ENCODE peak calls at places on chromosomes 12 and 14, in ten cellular contexts. N is OCI-LY7, M is IMR-90, H is upper lobe of right lung, X is AG04450, R is psoas muscle, C is brain microvascular endothelial cell, S is neuronal stem cell, Z is neural progenitor cell, D is endothelial cell of umbilical vein. K is an unnamed sample.

GRCh38 chr14:103748539-103748867 is 32.9 kb downstream of the ZFYVE21 start:
- DNase-seq in N (peak), M (no peak), H (no peak), X (no peak), R (no peak), C (no peak), S (no peak), Z (no peak), D (no peak), K (no peak)

GRCh38 chr14:102046337-102047278 is 40.2 kb downstream of the HSP90AA1 start:
- DNase-seq in N (peak), M (peak), H (peak), X (no peak), R (peak), C (no peak), S (peak), Z (peak), D (peak), K (peak)

GRCh38 chr12:117048585-117048904 is 50.7 kb downstream of the TESC start:
- DNase-seq in N (no peak), M (no peak), H (no peak), X (no peak), R (no peak), C (no peak), S (no peak), Z (no peak), D (no peak), K (no peak)

GRCh38 chr14:22829661-22830328 is at the start of gene MRPL52:
- DNase-seq in N (peak), M (peak), H (peak), X (peak), R (peak), C (peak), S (no peak), Z (peak), D (peak), K (peak)

GRCh38 chr12:56333679-56334489 is at the start of gene PAN2:
- DNase-seq in N (peak), M (peak), H (peak), X (peak), R (peak), C (peak), S (peak), Z (peak), D (peak), K (peak)

GRCh38 chr14:56491299-56492285 is 88.0 kb upstream of the TMEM260 start:
- DNase-seq in N (peak), M (peak), H (no peak), X (peak), R (no peak), C (peak), S (peak), Z (peak), D (peak), K (peak)

GRCh38 chr12:7376196-7376595 is 67.8 kb downstream of the CD163L1 start:
- DNase-seq in N (no peak), M (peak), H (no peak), X (peak), R (no peak), C (peak), S (no peak), Z (no peak), D (peak), K (no peak)

GRCh38 chr12:1794440-1795090 is 25.8 kb upstream of the LRTM2 start:
- DNase-seq in N (no peak), M (no peak), H (no peak), X (no peak), R (peak), C (no peak), S (no peak), Z (no peak), D (no peak), K (no peak)

GRCh38 chr12:79086546-79086945 is 222.0 kb downstream of the SYT1 start:
- DNase-seq in N (no peak), M (no peak), H (no peak), X (no peak), R (no peak), C (no peak), S (no peak), Z (no peak), D (no peak), K (no peak)

GRCh38 chr14:52599974-52600373 is 47.3 kb downstream of the GPR137C start:
- DNase-seq in N (no peak), M (no peak), H (no peak), X (no peak), R (no peak), C (no peak), S (no peak), Z (no peak), D (no peak), K (no peak)

DNA sequence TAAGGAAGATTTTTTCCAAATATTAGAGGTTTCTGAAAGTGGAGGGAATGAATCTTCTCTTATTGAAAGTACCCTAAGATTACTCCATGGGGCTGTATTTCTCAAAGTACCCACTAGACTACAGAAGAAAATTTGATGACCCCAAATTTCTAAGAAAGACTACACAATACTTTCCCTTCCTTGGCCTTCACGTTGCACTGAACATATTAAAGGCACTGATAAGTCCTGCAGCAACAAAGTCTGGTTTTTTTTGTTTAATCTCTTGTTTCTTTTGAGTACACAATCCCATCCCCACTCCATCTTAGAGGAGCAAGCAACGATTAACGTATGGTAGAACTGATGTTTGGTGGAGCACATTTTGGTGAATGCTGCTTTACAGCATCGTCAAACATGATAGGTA is 70.1 kb downstream of the SRRM4 start:
- DNase-seq in N (no peak), M (no peak), H (no peak), X (no peak), R (no peak), C (no peak), S (no peak), Z (no peak), D (no peak), K (no peak)
- H3K27ac ChIP-seq in N (no peak), M (no peak), H (no peak), X (no peak), R (no peak), C (no peak), S (no peak), Z (no peak), D (no peak), K (no peak)

DNA sequence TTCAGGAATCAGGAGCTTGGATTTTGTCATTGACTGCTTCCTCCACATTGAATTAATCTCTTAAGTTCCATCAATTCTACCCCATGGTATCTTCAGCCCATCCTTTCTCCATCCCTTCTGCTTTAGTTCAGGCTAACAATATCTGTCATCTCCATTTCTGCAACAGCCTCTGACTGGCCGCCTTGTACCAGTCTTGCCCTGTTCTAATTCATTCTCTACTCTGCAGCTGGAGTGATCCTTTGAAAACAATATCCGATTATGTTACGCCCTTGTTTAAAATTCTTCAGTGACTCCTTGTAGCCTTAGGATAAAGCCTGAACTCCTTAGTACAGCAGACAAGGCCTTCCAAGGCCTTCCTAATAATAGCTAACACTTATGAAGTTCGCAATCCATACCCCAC is 170.2 kb downstream of the ETV6 start:
- DNase-seq in N (no peak), M (no peak), H (no peak), X (no peak), R (no peak), C (no peak), S (no peak), Z (no peak), D (no peak), K (no peak)
- H3K27ac ChIP-seq in N (no peak), M (no peak), H (no peak), X (no peak), R (no peak), C (no peak), S (no peak), Z (no peak), D (no peak), K (no peak)

DNA sequence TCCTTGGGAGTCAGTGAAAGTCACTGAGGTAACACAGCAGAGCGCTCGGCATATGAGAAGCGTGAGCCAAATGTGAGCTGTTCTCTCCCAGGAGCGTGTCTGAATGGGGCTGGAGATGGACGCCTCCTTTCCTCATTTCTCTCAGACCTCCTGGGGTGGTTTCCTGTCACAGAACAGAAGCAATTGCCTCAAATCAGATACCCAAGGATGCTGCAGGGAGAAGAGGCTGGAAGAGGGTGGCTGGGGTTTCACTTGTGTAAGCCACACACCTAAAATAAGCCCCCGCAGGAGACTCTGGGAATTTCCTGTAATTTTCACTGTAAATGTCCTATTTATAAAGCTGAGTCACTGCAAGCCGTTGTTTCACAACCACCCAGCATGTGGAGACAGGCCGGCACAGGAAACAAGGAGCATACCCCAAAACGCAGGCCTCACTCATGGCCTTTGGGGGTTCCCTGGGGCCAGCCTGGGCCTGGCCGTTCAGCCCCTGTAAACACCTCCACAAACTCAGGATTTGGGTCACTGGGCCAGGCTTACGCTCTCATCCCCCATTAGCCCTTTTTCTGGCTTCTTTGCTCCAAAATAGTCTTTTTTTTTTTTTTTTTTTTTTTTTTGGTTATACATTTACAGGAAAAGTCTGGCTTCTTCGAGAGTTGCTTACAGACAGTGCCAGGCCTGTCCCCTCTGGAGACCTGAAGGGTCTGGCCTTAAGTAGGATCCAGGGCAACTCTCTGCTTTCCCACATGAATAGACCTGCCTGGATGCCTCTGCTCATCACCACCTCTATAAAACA is 55.3 kb downstream of the VCPKMT start:
- DNase-seq in N (peak), M (peak), H (peak), X (peak), R (peak), C (peak), S (no peak), Z (no peak), D (peak), K (peak)
- H3K27ac ChIP-seq in N (peak), M (peak), H (peak), X (peak), R (peak), C (peak), S (no peak), Z (no peak), D (peak), K (peak)

GRCh38 chr14:32332415-32333116 is 3.5 kb downstream of the AKAP6 start:
- DNase-seq in N (no peak), M (no peak), H (no peak), X (no peak), R (no peak), C (no peak), S (no peak), Z (no peak), D (no peak), K (no peak)
- H3K27ac ChIP-seq in N (no peak), M (no peak), H (no peak), X (no peak), R (no peak), C (no peak), S (no peak), Z (no peak), D (no peak), K (no peak)

DNA sequence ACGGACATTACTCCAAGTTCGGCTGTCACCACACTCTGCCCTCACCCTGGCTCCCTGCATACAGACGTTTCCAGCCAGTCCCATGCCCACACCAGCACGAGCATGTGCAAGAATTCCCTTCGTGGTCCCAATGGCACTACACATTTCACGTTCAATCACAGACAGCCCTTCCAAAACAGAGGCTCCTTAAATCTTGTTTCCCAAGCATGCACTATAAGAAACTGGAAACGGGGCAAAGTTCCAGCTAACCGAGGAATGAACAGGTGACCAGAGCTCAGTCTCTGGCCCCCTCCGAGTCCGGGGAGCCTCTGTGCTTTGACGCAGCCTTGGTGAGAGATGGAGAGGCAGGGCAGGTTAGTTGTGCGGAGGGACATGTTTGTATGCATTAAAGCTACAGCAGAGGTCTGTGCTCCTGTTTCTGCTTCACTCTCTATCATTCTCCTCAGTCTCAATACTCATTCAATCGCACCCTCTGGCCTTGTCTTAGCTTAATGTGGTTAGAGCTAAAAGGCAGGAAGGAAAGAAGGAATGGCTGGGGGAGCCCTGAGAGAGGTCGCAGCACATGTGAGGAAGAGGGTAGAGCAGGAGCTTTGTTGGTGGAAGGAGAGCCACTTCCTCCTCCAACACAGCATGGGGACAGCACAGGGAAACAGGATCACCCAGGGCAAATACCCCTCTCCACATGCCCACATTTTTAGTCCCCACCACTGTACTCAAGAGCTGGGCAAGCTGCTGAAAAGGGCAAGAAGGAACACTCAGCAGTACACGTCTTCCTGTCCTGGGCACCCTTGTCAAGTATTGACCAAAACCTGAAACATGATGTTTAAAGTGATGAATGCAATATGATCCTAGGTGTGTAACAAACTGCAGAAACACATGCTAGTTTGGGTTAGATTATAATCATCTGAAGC is 12.2 kb upstream of the SELPLG start:
- DNase-seq in N (no peak), M (no peak), H (no peak), X (no peak), R (no peak), C (no peak), S (no peak), Z (no peak), D (no peak), K (no peak)
- H3K27ac ChIP-seq in N (peak), M (peak), H (peak), X (no peak), R (no peak), C (no peak), S (no peak), Z (no peak), D (peak), K (no peak)

GRCh38 chr12:122283680-122284079 is 17.4 kb upstream of the VPS33A start:
- DNase-seq in N (no peak), M (no peak), H (no peak), X (no peak), R (no peak), C (no peak), S (no peak), Z (no peak), D (no peak), K (no peak)
- H3K27ac ChIP-seq in N (no peak), M (no peak), H (no peak), X (no peak), R (no peak), C (no peak), S (no peak), Z (no peak), D (no peak), K (no peak)

GRCh38 chr14:77022219-77022852 is 6.2 kb downstream of the IRF2BPL start:
- DNase-seq in N (no peak), M (no peak), H (no peak), X (no peak), R (no peak), C (no peak), S (no peak), Z (no peak), D (no peak), K (no peak)
- H3K27ac ChIP-seq in N (no peak), M (peak), H (peak), X (peak), R (peak), C (no peak), S (no peak), Z (no peak), D (no peak), K (peak)

GRCh38 chr12:39613525-39613924 is 6.1 kb downstream of the ABCD2 start:
- DNase-seq in N (no peak), M (no peak), H (no peak), X (no peak), R (no peak), C (no peak), S (no peak), Z (no peak), D (no peak), K (no peak)
- H3K27ac ChIP-seq in N (no peak), M (no peak), H (no peak), X (no peak), R (no peak), C (no peak), S (no peak), Z (no peak), D (no peak), K (no peak)

GRCh38 chr12:109163150-109163549 is 46.8 kb downstream of the ACACB start:
- DNase-seq in N (no peak), M (no peak), H (no peak), X (no peak), R (no peak), C (no peak), S (no peak), Z (no peak), D (no peak), K (no peak)
- H3K27ac ChIP-seq in N (no peak), M (no peak), H (no peak), X (no peak), R (peak), C (no peak), S (no peak), Z (no peak), D (no peak), K (peak)

DNA sequence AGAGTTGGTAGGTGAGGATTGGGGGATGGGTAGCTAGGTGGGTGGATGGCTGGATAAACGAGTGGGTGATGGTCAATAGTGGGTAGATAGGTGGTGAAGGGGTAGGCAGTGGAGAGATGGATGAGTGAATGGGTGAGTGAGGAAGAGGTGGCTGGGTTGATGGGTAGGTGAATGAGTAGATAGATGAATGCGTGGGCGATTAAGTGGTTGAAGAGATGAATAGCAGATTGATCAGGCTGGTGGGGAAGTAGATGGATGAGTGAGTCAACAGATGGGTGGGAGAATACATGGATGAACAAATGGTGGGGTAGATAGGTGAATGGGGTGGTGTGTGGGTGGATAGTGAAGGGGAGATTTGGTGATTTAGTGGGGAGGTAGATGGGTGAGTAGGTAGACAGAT is 51.1 kb downstream of the SYNE3 start:
- DNase-seq in N (no peak), M (no peak), H (no peak), X (no peak), R (no peak), C (no peak), S (no peak), Z (no peak), D (no peak), K (no peak)
- H3K27ac ChIP-seq in N (peak), M (no peak), H (no peak), X (no peak), R (no peak), C (no peak), S (no peak), Z (no peak), D (no peak), K (no peak)

K was measured in tibial nerve.